ENCODE peak calls at places on chromosomes 16 and 17, in six cellular contexts. O is A549, G is HepG2, A is H1, P is GM12878, F is K562. U is an unnamed sample.

GRCh38 chr16:5770118-5770517 is 672.5 kb upstream of the EEF2KMT start:
- DNase-seq in O (no peak), G (no peak), A (no peak), P (no peak), F (no peak), U (no peak)

GRCh38 chr16:87652386-87652785 is 50.1 kb downstream of the JPH3 start:
- DNase-seq in O (no peak), G (no peak), A (no peak), P (no peak), F (no peak), U (no peak)

GRCh38 chr16:2470603-2471015 is 488 bp upstream of the NTN3 start:
- DNase-seq in O (peak; percentile 41), G (no peak), A (no peak), P (no peak), F (no peak), U (no peak)

GRCh38 chr17:29469251-29469650 is 79.1 kb downstream of the TAOK1 start:
- DNase-seq in O (no peak), G (no peak), A (no peak), P (no peak), F (no peak), U (no peak)

GRCh38 chr16:3646348-3646920 is 8.1 kb upstream of the DNASE1 start:
- DNase-seq in O (peak; percentile 62), G (peak; percentile 84), A (peak; percentile 41), P (no peak), F (peak; percentile 81), U (no peak)

GRCh38 chr17:16419929-16420271 is 4.5 kb downstream of the TRPV2 start:
- DNase-seq in O (no peak), G (no peak), A (no peak), P (no peak), F (peak; percentile 28), U (no peak)

GRCh38 chr17:50935201-50936124 is 69.3 kb upstream of the TOB1 start:
- DNase-seq in O (peak; percentile 98), G (peak; percentile 63), A (no peak), P (no peak), F (no peak), U (no peak)

GRCh38 chr17:82937411-82938371 is 97.9 kb upstream of the ZNF750 start:
- DNase-seq in O (no peak), G (no peak), A (no peak), P (no peak), F (no peak), U (no peak)

GRCh38 chr16:74480150-74481029 is 59.1 kb upstream of the CLEC18B start:
- DNase-seq in O (peak; percentile 89), G (no peak), A (no peak), P (no peak), F (peak; percentile 31), U (no peak)

GRCh38 chr17:28724500-28725165 is 1.4 kb downstream of the TLCD1 start:
- DNase-seq in O (peak; percentile 47), G (no peak), A (no peak), P (no peak), F (no peak), U (no peak)

GRCh38 chr16:10419701-10420100 is 33.8 kb downstream of the ATF7IP2 start:
- DNase-seq in O (no peak), G (no peak), A (no peak), P (no peak), F (no peak), U (no peak)

DNA sequence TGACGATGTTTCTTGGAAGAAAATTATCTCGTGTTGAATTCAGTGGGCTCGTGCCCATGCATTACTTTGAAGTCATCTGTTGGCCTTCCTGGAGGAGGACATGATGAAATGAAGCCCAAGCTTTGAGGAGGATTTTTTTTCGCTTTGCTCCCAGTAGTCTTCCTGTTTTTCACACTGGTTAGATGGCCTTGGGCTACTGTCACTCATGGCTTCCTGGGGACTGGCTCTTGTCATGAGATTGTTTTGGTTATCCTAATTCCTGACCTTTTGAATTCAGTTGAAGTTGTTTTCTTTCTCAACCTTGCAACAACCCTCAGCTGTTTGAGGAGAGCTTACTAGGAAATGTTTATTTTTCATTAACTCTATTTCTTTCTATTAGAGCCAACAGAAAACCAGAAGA is 430.7 kb downstream of the HS3ST3B1 start:
- DNase-seq in O (no peak), G (no peak), A (no peak), P (no peak), F (no peak), U (no peak)
- TF ChIP-seq CHD2 in O (no peak), G (no peak), A (no peak), P (no peak), F (no peak), U (no peak)

GRCh38 chr17:27559996-27560481 is 70.9 kb upstream of the LGALS9 start:
- DNase-seq in O (peak; percentile 60), G (no peak), A (no peak), P (no peak), F (no peak), U (peak; percentile 58)
- TF ChIP-seq CHD2 in O (no peak), G (no peak), A (no peak), P (no peak), F (no peak), U (no peak)

GRCh38 chr16:54175552-54176375 is 110.8 kb downstream of the IRX3 start:
- DNase-seq in O (no peak), G (peak; percentile 97), A (no peak), P (no peak), F (no peak), U (no peak)
- TF ChIP-seq CHD2 in O (no peak), G (no peak), A (no peak), P (no peak), F (no peak), U (no peak)

GRCh38 chr17:81479175-81479574 is 33.4 kb downstream of the ACTG1 start:
- DNase-seq in O (no peak), G (no peak), A (no peak), P (no peak), F (no peak), U (peak; percentile 94)
- TF ChIP-seq CHD2 in O (no peak), G (no peak), A (no peak), P (no peak), F (no peak), U (peak; percentile 84)

GRCh38 chr16:69830534-69831211 is 68.5 kb downstream of the WWP2 start:
- DNase-seq in O (peak; percentile 50), G (peak; percentile 95), A (no peak), P (no peak), F (no peak), U (no peak)

GRCh38 chr16:69830146-69830533 is 68.0 kb downstream of the WWP2 start:
- DNase-seq in O (no peak), G (no peak), A (no peak), P (no peak), F (no peak), U (no peak)

GRCh38 chr16:69827527-69827926 is 65.4 kb downstream of the WWP2 start:
- DNase-seq in O (no peak), G (no peak), A (no peak), P (no peak), F (no peak), U (peak; percentile 76)

GRCh38 chr16:69831212-69832123 is 69.3 kb downstream of the WWP2 start:
- DNase-seq in O (peak; percentile 40), G (peak; percentile 72), A (no peak), P (no peak), F (no peak), U (no peak)

DNA sequence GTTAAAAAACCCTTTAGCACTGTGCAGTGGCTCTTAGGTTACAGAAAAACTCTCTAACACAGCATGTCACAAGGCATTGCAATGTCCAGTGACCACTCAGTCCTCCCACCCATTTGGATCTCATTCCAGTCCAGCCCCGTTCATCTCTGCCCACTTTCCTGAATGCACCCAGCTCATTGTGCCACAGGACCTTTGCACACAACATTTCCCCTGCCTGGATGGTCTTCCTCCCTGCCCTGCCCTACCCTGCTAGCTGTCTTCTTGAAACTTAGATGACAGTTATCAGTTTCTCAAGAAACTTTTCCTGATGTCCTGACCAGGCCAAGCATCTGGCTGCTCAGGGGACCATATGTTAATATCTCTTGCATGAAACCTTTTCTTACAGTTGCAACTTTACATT is 67.2 kb downstream of the WWP2 start:
- DNase-seq in O (no peak), G (no peak), A (no peak), P (no peak), F (no peak), U (no peak)
- TF ChIP-seq CHD2 in O (no peak), G (no peak), A (no peak), P (no peak), F (no peak), U (no peak)

GRCh38 chr17:57622886-57623433 is 122.1 kb downstream of the CCDC182 start:
- DNase-seq in O (peak; percentile 42), G (peak; percentile 43), A (no peak), P (peak; percentile 34), F (no peak), U (peak; percentile 82)
- TF ChIP-seq CHD2 in O (no peak), G (no peak), A (no peak), P (no peak), F (no peak), U (peak; percentile 49)

DNA sequence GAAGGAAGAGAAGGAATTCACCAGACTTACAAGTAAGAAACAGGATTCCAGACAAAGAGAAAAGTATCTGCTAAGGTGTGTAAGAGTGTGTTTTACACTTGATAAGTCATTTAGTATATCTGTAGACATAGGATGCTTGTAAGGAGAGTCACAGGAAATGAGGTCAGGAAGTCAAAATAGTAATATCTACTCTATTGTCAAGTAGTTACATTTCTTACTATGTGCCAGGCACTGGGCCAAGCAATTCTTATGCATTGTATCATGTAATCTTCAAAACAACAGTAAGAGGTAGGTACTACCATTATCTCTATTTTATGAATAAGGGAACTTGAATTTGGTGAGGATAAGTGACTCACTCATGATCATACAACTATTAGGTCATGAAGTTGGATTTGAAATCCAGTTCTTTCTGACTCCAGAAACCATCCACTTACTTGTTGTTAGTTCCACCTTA is 129.1 kb downstream of the SNX11 start:
- DNase-seq in O (peak; percentile 82), G (no peak), A (no peak), P (no peak), F (no peak), U (no peak)
- TF ChIP-seq CHD2 in O (no peak), G (no peak), A (no peak), P (no peak), F (no peak), U (no peak)

GRCh38 chr16:14042706-14043105 is 28.4 kb upstream of the MRTFB start:
- DNase-seq in O (no peak), G (no peak), A (no peak), P (no peak), F (no peak), U (no peak)
- TF ChIP-seq CHD2 in O (no peak), G (no peak), A (no peak), P (no peak), F (no peak), U (no peak)

DNA sequence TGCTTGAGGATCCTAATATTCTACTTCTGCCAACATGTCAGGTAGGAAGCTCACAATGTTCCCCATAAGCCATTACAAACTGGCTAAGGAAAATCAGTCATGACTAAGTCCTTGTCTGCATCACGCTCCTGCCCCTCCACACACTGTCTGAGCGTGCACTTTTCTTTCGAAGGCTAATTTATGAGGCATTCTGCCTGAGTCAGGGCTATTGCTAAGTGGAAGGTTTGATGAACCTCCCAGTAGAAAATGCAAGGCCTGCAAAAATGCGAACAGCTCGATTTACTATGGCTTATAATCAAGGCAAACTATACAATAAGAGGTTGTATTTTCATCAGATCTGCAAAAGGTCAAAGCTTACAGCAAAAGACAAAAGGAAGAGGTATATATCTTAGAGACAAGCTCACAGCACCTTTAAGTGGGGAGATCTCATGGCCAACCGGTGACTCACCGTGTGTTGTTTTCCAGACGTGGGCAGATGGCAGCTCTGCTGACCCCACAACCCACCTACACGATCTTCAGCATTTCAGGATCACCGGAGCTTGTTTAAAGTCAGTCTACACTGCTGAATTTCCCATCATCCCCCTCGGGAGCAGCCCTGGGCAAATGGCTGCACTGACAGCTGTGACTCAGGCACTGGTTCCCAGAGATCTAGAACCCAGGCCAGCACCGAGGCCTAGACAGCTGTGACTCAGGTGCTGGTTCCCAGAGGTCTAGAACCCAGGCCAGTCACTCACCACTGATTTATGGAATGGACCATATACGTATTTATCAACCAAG is 26.1 kb downstream of the MEAK7 start:
- DNase-seq in O (no peak), G (no peak), A (peak; percentile 26), P (no peak), F (no peak), U (no peak)
- TF ChIP-seq CHD2 in O (no peak), G (no peak), A (no peak), P (no peak), F (no peak), U (no peak)

U was measured in SK-N-SH.